ENCODE peak calls at places on chromosomes 7 and 10, in eight cellular contexts. E is stimulated activated CD8-positive, alpha-beta memory T cell treated with anti-CD3 and anti-CD28 coated beads, Interleukin-15, amount 100 ng/mL, for 24 hours; X is non-pigmented ciliary epithelial cell; W is DMS 273 treated with DMSO at 0.1 percent for 48 hours; U is SJSA1; S is stimulated activated CD4-positive, alpha-beta T cell treated with anti-CD3 and anti-CD28 coated beads, Interleukin-1b, Interleukin-23, amount 100 ng/mL, for 24 hours; J is mesendoderm; I is NCI-H2081. O is an unnamed sample.

GRCh38 chr7:127581716-127582115 is 3.7 kb downstream of the GCC1 start:
- DNase-seq in E (no peak), X (no peak), W (no peak), U (no peak), S (no peak), J (no peak), I (no peak), O (peak)

GRCh38 chr10:34437897-34438296 is 377.2 kb downstream of the PARD3 start:
- DNase-seq in E (no peak), X (no peak), W (no peak), U (no peak), S (no peak), J (peak), I (no peak), O (no peak)

GRCh38 chr10:77082601-77083252 is 554.9 kb downstream of the KCNMA1 start:
- DNase-seq in E (no peak), X (no peak), W (no peak), U (no peak), S (no peak), J (peak), I (no peak), O (peak)

GRCh38 chr7:6416516-6417145 is 31.1 kb downstream of the DAGLB start:
- DNase-seq in E (no peak), X (no peak), W (no peak), U (no peak), S (no peak), J (peak), I (no peak), O (no peak)

GRCh38 chr7:69067397-69067796 is 530.9 kb upstream of the AUTS2 start:
- DNase-seq in E (no peak), X (no peak), W (no peak), U (no peak), S (no peak), J (peak), I (peak), O (peak)

GRCh38 chr7:33764752-33765451 is 140.4 kb upstream of the BMPER start:
- DNase-seq in E (no peak), X (peak), W (no peak), U (no peak), S (no peak), J (peak), I (no peak), O (peak)

GRCh38 chr10:115772606-115773005 is 500.4 kb downstream of the GFRA1 start:
- DNase-seq in E (no peak), X (peak), W (no peak), U (no peak), S (no peak), J (no peak), I (no peak), O (peak)

GRCh38 chr7:43492906-43493305 is 90.0 kb upstream of the STK17A start:
- DNase-seq in E (no peak), X (no peak), W (no peak), U (no peak), S (no peak), J (no peak), I (no peak), O (no peak)

GRCh38 chr10:24556746-24557742 is 166.6 kb downstream of the ARHGAP21 start:
- DNase-seq in E (no peak), X (peak), W (peak), U (peak), S (no peak), J (peak), I (no peak), O (peak)

GRCh38 chr7:143892527-143893300 is 9.3 kb downstream of the TCAF1 start:
- DNase-seq in E (no peak), X (no peak), W (no peak), U (no peak), S (no peak), J (peak), I (peak), O (peak)

GRCh38 chr7:34430456-34430855 is 227.6 kb upstream of the NPSR1 start:
- DNase-seq in E (no peak), X (peak), W (no peak), U (no peak), S (no peak), J (peak), I (no peak), O (peak)

GRCh38 chr7:33776791-33777190 is 128.5 kb upstream of the BMPER start:
- DNase-seq in E (no peak), X (no peak), W (no peak), U (no peak), S (no peak), J (no peak), I (no peak), O (peak)

GRCh38 chr7:131057015-131057518 is 270.6 kb upstream of the MKLN1 start:
- DNase-seq in E (no peak), X (peak), W (no peak), U (peak), S (no peak), J (no peak), I (no peak), O (peak)